ENCODE peak calls at places on chromosomes 3 and 15, in seven cellular contexts. Q, A, J, M, X, G and L are unnamed samples.

GRCh38 chr3:54353547-54354339 is 231.4 kb downstream of the CACNA2D3 start:
- DNase-seq in Q (no peak), A (peak; percentile 28), J (no peak), M (no peak), X (no peak), G (no peak), L (no peak)

GRCh38 chr3:24683511-24684384 is 189.1 kb upstream of the THRB start:
- DNase-seq in Q (no peak), A (no peak), J (peak; percentile 41), M (no peak), X (peak; percentile 15), G (no peak), L (no peak)

GRCh38 chr3:13890377-13891016 is 10.6 kb upstream of the WNT7A start:
- DNase-seq in Q (no peak), A (peak; percentile 47), J (peak; percentile 4), M (peak; percentile 21), X (no peak), G (no peak), L (peak; percentile 67)

GRCh38 chr15:38130739-38131498 is 121.7 kb upstream of the SPRED1 start:
- DNase-seq in Q (peak; percentile 39), A (peak; percentile 64), J (no peak), M (no peak), X (no peak), G (no peak), L (no peak)

GRCh38 chr15:99486371-99487336 is 79.1 kb upstream of the MEF2A start:
- DNase-seq in Q (peak; percentile 52), A (peak; percentile 69), J (peak; percentile 77), M (no peak), X (peak; percentile 20), G (no peak), L (peak; percentile 97)

GRCh38 chr15:61784734-61785133 is 275.5 kb downstream of the VPS13C start:
- DNase-seq in Q (no peak), A (no peak), J (no peak), M (no peak), X (no peak), G (no peak), L (no peak)

GRCh38 chr3:61574854-61575253 is 13.5 kb downstream of the PTPRG start:
- DNase-seq in Q (no peak), A (no peak), J (no peak), M (no peak), X (no peak), G (no peak), L (no peak)

GRCh38 chr15:36888018-36888992 is 212.0 kb downstream of the MEIS2 start:
- DNase-seq in Q (no peak), A (peak; percentile 70), J (no peak), M (no peak), X (no peak), G (no peak), L (no peak)

GRCh38 chr3:22392859-22393258 is 641.8 kb upstream of the ZNF385D start:
- DNase-seq in Q (no peak), A (no peak), J (no peak), M (no peak), X (no peak), G (no peak), L (no peak)

GRCh38 chr15:70466305-70466704 is 297.1 kb downstream of the UACA start:
- DNase-seq in Q (no peak), A (no peak), J (peak; percentile 8), M (no peak), X (no peak), G (no peak), L (peak; percentile 49)

GRCh38 chr3:151145713-151146070 is 57.3 kb downstream of the GPR171 start:
- DNase-seq in Q (no peak), A (peak; percentile 59), J (no peak), M (no peak), X (no peak), G (no peak), L (no peak)

GRCh38 chr3:29771602-29772001 is 490.7 kb downstream of the RBMS3 start:
- DNase-seq in Q (no peak), A (no peak), J (no peak), M (no peak), X (no peak), G (no peak), L (no peak)

GRCh38 chr3:164401923-164402322 is 676.4 kb downstream of the SI start:
- DNase-seq in Q (no peak), A (no peak), J (no peak), M (no peak), X (no peak), G (no peak), L (peak; percentile 77)

GRCh38 chr3:58386966-58387365 is 46.7 kb downstream of the PDHB start:
- DNase-seq in Q (peak; percentile 46), A (no peak), J (no peak), M (no peak), X (no peak), G (no peak), L (no peak)

GRCh38 chr3:15436246-15436645 is 8.8 kb downstream of the EAF1 start:
- DNase-seq in Q (no peak), A (no peak), J (no peak), M (no peak), X (no peak), G (no peak), L (no peak)

GRCh38 chr15:101137312-101137940 is 114.4 kb downstream of the CHSY1 start:
- DNase-seq in Q (no peak), A (no peak), J (no peak), M (no peak), X (no peak), G (no peak), L (no peak)

GRCh38 chr3:20741381-20741780 is 555.4 kb upstream of the SGO1 start:
- DNase-seq in Q (no peak), A (no peak), J (no peak), M (no peak), X (no peak), G (no peak), L (no peak)